ENCODE peak calls at places on chromosomes 13 and 19, in five cellular contexts. D is PC-9, L is stomach, N is cardiac muscle cell, G is body of pancreas. K is an unnamed sample. For H3K9me3, the result is how much of the 10 kb centered on the place peaks cover.

GRCh38 chr19:13978306-13978705 is 26.0 kb downstream of the DCAF15 start:
- DNase-seq in N (peak), D (no peak), G (peak), L (peak), K (peak)

GRCh38 chr19:679418-680286 is 3.5 kb downstream of the FSTL3 start:
- DNase-seq in D (peak), N (peak), G (peak), L (peak), K (peak)

GRCh38 chr19:13796301-13797057 is 1.2 kb downstream of the ZSWIM4 start:
- DNase-seq in D (peak), L (peak), N (no peak), G (peak), K (peak)

GRCh38 chr13:90839061-90839460 is 508.4 kb upstream of the MIR17HG start:
- DNase-seq in L (no peak), D (peak), G (no peak), N (no peak), K (no peak)

GRCh38 chr19:43467730-43468129 is 2.3 kb upstream of the LYPD3 start:
- DNase-seq in L (no peak), N (no peak), G (no peak), D (no peak), K (no peak)

GRCh38 chr19:3949997-3950859 is 17.4 kb downstream of the NMRK2 start:
- DNase-seq in G (no peak), L (no peak), N (no peak), D (no peak), K (no peak)

GRCh38 chr19:56356944-56357343 is 36.4 kb downstream of the ZNF582 start:
- DNase-seq in D (no peak), L (no peak), G (no peak), N (no peak), K (no peak)

GRCh38 chr13:31246918-31247317 is 47.1 kb downstream of the B3GLCT start:
- DNase-seq in N (no peak), D (no peak), G (no peak), L (no peak), K (no peak)

GRCh38 chr13:35514801-35515502 is 38.5 kb upstream of the MAB21L1 start:
- DNase-seq in G (no peak), D (no peak), L (no peak), N (no peak), K (no peak)

GRCh38 chr13:57629821-57630235 is 1.7 kb upstream of the PCDH17 start:
- DNase-seq in G (peak), D (no peak), L (peak), N (peak), K (peak)

GRCh38 chr13:35953537-35954206 is 177.5 kb downstream of the DCLK1 start:
- DNase-seq in L (peak), G (peak), N (peak), D (peak), K (peak)

GRCh38 chr19:45306522-45307027 is 16.1 kb downstream of the CKM start:
- DNase-seq in N (peak), G (no peak), L (no peak), D (no peak), K (no peak)

GRCh38 chr19:3366104-3366760 is at the start of gene NFIC:
- DNase-seq in L (peak), N (peak), G (peak), D (peak), K (peak)

GRCh38 chr13:113926951-113927660 is 46.8 kb downstream of the C13orf46 start:
- DNase-seq in N (no peak), G (no peak), D (no peak), L (peak), K (peak)

GRCh38 chr19:39407644-39408391 is 1.2 kb downstream of the ZFP36 start:
- DNase-seq in L (peak), D (peak), N (no peak), G (peak), K (no peak)

GRCh38 chr13:28819748-28820098 is 416 bp upstream of the MTUS2 start:
- DNase-seq in G (peak), D (no peak), L (peak), N (peak), K (peak)

GRCh38 chr19:48250290-48251025 is 5.3 kb downstream of the CARD8 start:
- DNase-seq in D (no peak), L (no peak), N (no peak), G (no peak), K (no peak)

GRCh38 chr19:55314396-55314795 is 10.7 kb downstream of the TMEM150B start:
- DNase-seq in D (no peak), G (no peak), L (no peak), N (no peak), K (no peak)

GRCh38 chr19:34214040-34214439 is 40.3 kb upstream of the GARRE1 start:
- DNase-seq in D (no peak), L (no peak), N (no peak), G (no peak), K (no peak)

GRCh38 chr19:48674921-48675824 is 2.4 kb upstream of the NTN5 start:
- DNase-seq in G (peak), L (peak), N (peak), D (peak), K (peak)

GRCh38 chr13:37929308-37929707 is 59.7 kb upstream of the TRPC4 start:
- DNase-seq in N (peak), G (no peak), D (no peak), L (no peak), K (no peak)

GRCh38 chr13:45398862-45399261 is 19.3 kb downstream of the SLC25A30 start:
- DNase-seq in L (no peak), N (no peak), D (no peak), G (no peak), K (no peak)

GRCh38 chr13:40518481-40518882 is 148.0 kb downstream of the FOXO1 start:
- DNase-seq in D (peak), L (peak), N (no peak), G (peak), K (no peak)

GRCh38 chr19:2912306-2912705 is 11.6 kb downstream of the ZNF57 start:
- DNase-seq in L (no peak), D (no peak), N (no peak), G (no peak), K (no peak)

GRCh38 chr13:113947321-113948033 is 26.4 kb downstream of the C13orf46 start:
- DNase-seq in L (peak), G (peak), N (no peak), D (peak), K (peak)

GRCh38 chr13:98511435-98511834 is 65.5 kb downstream of the STK24 start:
- DNase-seq in G (no peak), L (no peak), N (no peak), D (no peak), K (no peak)

GRCh38 chr13:90105276-90105675 is 1242.2 kb upstream of the MIR17HG start:
- DNase-seq in G (no peak), N (no peak), D (peak), L (no peak), K (no peak)

GRCh38 chr13:32824671-32825070 is 191.6 kb upstream of the KL start:
- DNase-seq in D (peak), G (no peak), N (no peak), L (no peak), K (no peak)

GRCh38 chr13:52414963-52415362 is 9.0 kb upstream of the THSD1 start:
- DNase-seq in G (no peak), D (no peak), N (no peak), L (no peak), K (no peak)

GRCh38 chr13:29674532-29674931 is 79.0 kb upstream of the SLC7A1 start:
- DNase-seq in N (no peak), G (no peak), L (no peak), D (no peak), K (no peak)

GRCh38 chr19:17155251-17155650 is 59.9 kb upstream of the USE1 start:
- DNase-seq in N (no peak), D (no peak), G (no peak), L (no peak), K (no peak)

GRCh38 chr19:44974809-44975347 is 19.7 kb downstream of the CLPTM1 start:
- DNase-seq in G (no peak), L (no peak), N (no peak), D (no peak), K (no peak)

GRCh38 chr13:51229731-51230130 is 7.5 kb downstream of the FAM124A start:
- DNase-seq in G (no peak), L (no peak), N (no peak), D (no peak), K (no peak)

GRCh38 chr13:90089051-90089450 is 1258.4 kb upstream of the MIR17HG start:
- DNase-seq in D (no peak), L (no peak), N (no peak), G (no peak), K (no peak)

GRCh38 chr13:107573184-107573583 is 642.2 kb downstream of the LIG4 start:
- DNase-seq in D (no peak), N (no peak), L (no peak), G (no peak), K (no peak)

GRCh38 chr13:109628251-109628699 is 158.1 kb downstream of the IRS2 start:
- DNase-seq in G (no peak), N (no peak), L (no peak), D (no peak), K (no peak)

DNA sequence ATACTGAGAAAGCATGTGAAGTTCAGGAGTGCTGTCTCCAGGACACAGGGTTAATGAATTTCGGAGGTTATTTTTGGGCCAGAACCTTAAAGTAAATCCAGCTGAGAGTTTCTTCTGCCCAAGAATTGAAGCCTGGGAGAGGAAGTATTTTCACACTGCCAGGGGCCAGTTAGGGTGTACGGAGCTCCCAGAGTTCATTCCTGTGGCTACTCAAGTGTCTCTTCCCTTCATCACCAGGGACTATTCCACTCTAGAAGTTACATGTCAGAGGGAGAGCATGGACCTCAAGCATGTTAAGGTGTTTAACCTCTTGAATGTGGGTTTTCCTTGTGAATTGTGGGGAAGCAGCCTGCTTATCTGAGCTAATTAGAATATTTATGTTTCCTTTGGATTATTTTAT is 37.1 kb downstream of the ZNF136 start:
- DNase-seq in G (no peak), N (no peak), D (no peak), L (no peak), K (no peak)
- H3K9me3 ChIP-seq in G (under half), N (under half), D (under half), L (under half), K (under half)

GRCh38 chr19:41445575-41445974 is 2.6 kb downstream of the ERICH4 start:
- DNase-seq in D (no peak), L (no peak), N (no peak), G (no peak), K (no peak)

GRCh38 chr19:41449079-41449864 is 6.3 kb downstream of the ERICH4 start:
- DNase-seq in L (peak), N (peak), G (peak), D (peak), K (peak)

GRCh38 chr19:41443813-41444455 is 978 bp downstream of the ERICH4 start:
- DNase-seq in G (no peak), D (no peak), L (no peak), N (no peak), K (no peak)

GRCh38 chr19:41449865-41450178 is 6.9 kb downstream of the ERICH4 start:
- DNase-seq in N (no peak), G (no peak), D (no peak), L (no peak), K (no peak)

DNA sequence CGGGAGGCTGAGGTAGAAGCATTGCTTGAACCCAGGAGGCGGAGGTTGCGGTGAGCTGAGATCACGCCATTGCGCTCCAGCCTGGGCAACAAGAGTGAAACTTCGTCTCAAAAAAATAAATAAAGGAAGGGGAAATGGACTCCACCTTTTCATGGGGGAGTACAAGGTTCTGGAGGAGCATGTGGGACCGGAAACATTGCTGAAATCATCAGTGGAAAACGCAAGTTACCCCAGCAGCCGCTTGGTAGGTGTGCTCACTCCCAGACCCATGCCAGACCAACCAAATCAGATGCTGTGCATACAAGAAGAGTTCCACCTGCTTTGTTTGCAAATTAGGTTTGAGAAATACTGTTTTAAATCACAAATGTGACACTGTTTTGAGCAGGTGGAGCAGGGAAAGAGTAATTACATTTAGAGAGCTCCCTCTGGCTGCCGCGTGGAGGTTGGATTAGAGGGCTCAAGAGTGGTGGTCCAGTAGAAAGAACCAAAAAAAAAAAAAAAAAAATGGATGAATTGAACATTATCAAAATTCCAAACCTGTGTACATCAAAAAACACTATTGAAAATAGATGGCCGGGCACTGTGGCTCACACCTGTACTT is 4.9 kb downstream of the ERICH4 start:
- DNase-seq in N (no peak), D (no peak), G (no peak), L (no peak), K (no peak)
- TF ChIP-seq CTCF in N (peak), D (no peak), G (no peak), L (no peak), K (no peak)

GRCh38 chr19:41990615-41991014 is 3.4 kb downstream of the ATP1A3 start:
- DNase-seq in D (no peak), G (no peak), L (no peak), N (no peak), K (no peak)
- H3K27ac ChIP-seq in D (no peak), G (no peak), L (no peak), N (no peak), K (peak)

DNA sequence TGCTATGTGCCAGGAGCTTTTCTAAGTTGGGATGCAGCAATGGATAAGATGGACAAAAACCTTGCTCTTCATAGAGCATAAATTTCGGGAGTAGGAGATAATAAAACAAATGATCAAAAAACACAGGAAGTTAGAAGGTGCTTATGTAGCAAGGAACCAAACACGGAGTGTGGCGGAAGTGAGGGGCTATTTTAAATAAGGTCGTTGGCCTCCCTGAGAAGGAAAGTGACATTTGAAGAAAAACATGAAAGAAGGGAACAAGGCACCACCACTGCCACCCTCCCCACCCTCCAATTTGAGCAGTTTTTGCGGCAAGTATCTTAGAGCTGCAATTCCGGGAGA is 3.2 kb upstream of the GSX1 start:
- DNase-seq in N (no peak), G (no peak), L (no peak), D (no peak), K (no peak)
- H3K9me3 ChIP-seq in N (under half), G (under half), L (under half), D (under half), K (under half)

GRCh38 chr19:15864824-15865223 is 33.0 kb downstream of the CYP4F2 start:
- DNase-seq in G (no peak), D (no peak), L (no peak), N (no peak), K (no peak)

GRCh38 chr19:15871570-15871969 is 26.3 kb downstream of the CYP4F2 start:
- DNase-seq in G (peak), D (no peak), N (no peak), L (no peak), K (no peak)

GRCh38 chr19:15866646-15867045 is 31.2 kb downstream of the CYP4F2 start:
- DNase-seq in L (no peak), N (no peak), D (no peak), G (no peak), K (no peak)

GRCh38 chr19:15869873-15870272 is 28.0 kb downstream of the CYP4F2 start:
- DNase-seq in G (no peak), L (no peak), D (no peak), N (no peak), K (no peak)

GRCh38 chr19:15869109-15869555 is 28.7 kb downstream of the CYP4F2 start:
- DNase-seq in N (no peak), L (peak), D (peak), G (peak), K (no peak)
- TF ChIP-seq CTCF in N (peak), L (peak), D (peak), G (peak), K (peak)

GRCh38 chr19:15125232-15126067 is 18.2 kb downstream of the SYDE1 start:
- DNase-seq in G (peak), L (peak), N (peak), D (peak), K (peak)
- H3K27ac ChIP-seq in G (peak), L (peak), N (peak), D (peak), K (peak)

DNA sequence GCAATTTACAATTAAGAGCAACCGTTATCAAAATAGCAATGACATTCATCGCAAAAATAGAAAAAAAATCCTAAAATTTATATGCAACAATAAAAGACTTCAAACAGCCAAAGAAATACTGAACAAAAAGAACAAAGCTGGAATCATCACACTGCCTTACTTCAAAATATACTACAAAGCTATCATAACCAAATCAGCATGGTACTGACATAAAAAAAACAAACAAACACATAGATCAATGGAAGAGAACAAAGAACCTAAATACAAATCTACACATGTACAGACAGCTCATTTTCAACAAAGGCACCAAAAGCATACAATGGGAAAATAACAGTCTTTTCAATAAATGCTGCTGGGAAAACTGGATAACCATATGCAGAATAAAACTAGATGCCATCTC is 6.4 kb downstream of the ZNF562 start:
- DNase-seq in G (no peak), N (no peak), L (no peak), D (no peak), K (no peak)
- H3K9me3 ChIP-seq in G (under half), N (under half), L (under half), D (half or more), K (under half)

GRCh38 chr13:79900356-79900755 is 419.4 kb downstream of the NDFIP2 start:
- DNase-seq in G (no peak), N (no peak), D (no peak), L (no peak), K (no peak)

GRCh38 chr13:79898996-79899395 is 418.0 kb downstream of the NDFIP2 start:
- DNase-seq in G (no peak), N (no peak), D (no peak), L (no peak), K (no peak)

GRCh38 chr13:79904581-79904980 is 423.6 kb downstream of the NDFIP2 start:
- DNase-seq in D (no peak), N (no peak), G (no peak), L (no peak), K (no peak)

GRCh38 chr13:79898202-79898826 is 417.4 kb downstream of the NDFIP2 start:
- DNase-seq in D (no peak), L (no peak), N (no peak), G (no peak), K (no peak)

GRCh38 chr13:79901336-79901735 is 420.4 kb downstream of the NDFIP2 start:
- DNase-seq in D (no peak), G (no peak), L (no peak), N (no peak), K (no peak)
- TF ChIP-seq CTCF in D (no peak), G (no peak), L (no peak), N (peak), K (no peak)